ENCODE peak calls at places on chromosome 5, in four cellular contexts. One of them, this sample, is unnamed.

GRCh38 chr5:145965804-145966203 is 29.4 kb downstream of the SH3RF2 start:
- DNase-seq in GDM1: no peak
- DNase-seq in activated CD4-positive, alpha-beta T cell treated with anti-CD3 and anti-CD28 coated beads for 48 hours: no peak
- DNase-seq in left ventricle myocardium inferior: no peak
- DNase-seq in this sample: no peak

GRCh38 chr5:58341485-58341884 is 118.4 kb downstream of the PLK2 start:
- DNase-seq in GDM1: no peak
- DNase-seq in activated CD4-positive, alpha-beta T cell treated with anti-CD3 and anti-CD28 coated beads for 48 hours: no peak
- DNase-seq in left ventricle myocardium inferior: no peak
- DNase-seq in this sample: no peak

GRCh38 chr5:93620487-93621339 is 37.7 kb downstream of the NR2F1 start:
- DNase-seq in GDM1: no peak
- DNase-seq in activated CD4-positive, alpha-beta T cell treated with anti-CD3 and anti-CD28 coated beads for 48 hours: peak; percentile 72
- DNase-seq in left ventricle myocardium inferior: peak; percentile 61
- DNase-seq in this sample: peak; percentile 74

GRCh38 chr5:177478711-177479646 is 5.5 kb upstream of the DBN1 start:
- DNase-seq in GDM1: peak; percentile 40
- DNase-seq in activated CD4-positive, alpha-beta T cell treated with anti-CD3 and anti-CD28 coated beads for 48 hours: peak; percentile 59
- DNase-seq in left ventricle myocardium inferior: peak; percentile 92
- DNase-seq in this sample: no peak

GRCh38 chr5:61966991-61967390 is 339.0 kb upstream of the KIF2A start:
- DNase-seq in GDM1: no peak
- DNase-seq in activated CD4-positive, alpha-beta T cell treated with anti-CD3 and anti-CD28 coated beads for 48 hours: no peak
- DNase-seq in left ventricle myocardium inferior: no peak
- DNase-seq in this sample: peak; percentile 34

GRCh38 chr5:41214199-41214598 is 867 bp upstream of the C6 start:
- DNase-seq in GDM1: no peak
- DNase-seq in activated CD4-positive, alpha-beta T cell treated with anti-CD3 and anti-CD28 coated beads for 48 hours: no peak
- DNase-seq in left ventricle myocardium inferior: no peak
- DNase-seq in this sample: no peak

GRCh38 chr5:96893342-96893741 is 17.0 kb downstream of the ERAP2 start:
- DNase-seq in GDM1: no peak
- DNase-seq in activated CD4-positive, alpha-beta T cell treated with anti-CD3 and anti-CD28 coated beads for 48 hours: peak; percentile 36
- DNase-seq in left ventricle myocardium inferior: no peak
- DNase-seq in this sample: peak; percentile 29

GRCh38 chr5:145010834-145011233 is 824.3 kb downstream of the PRELID2 start:
- DNase-seq in GDM1: no peak
- DNase-seq in activated CD4-positive, alpha-beta T cell treated with anti-CD3 and anti-CD28 coated beads for 48 hours: no peak
- DNase-seq in left ventricle myocardium inferior: no peak
- DNase-seq in this sample: no peak

GRCh38 chr5:142466195-142466951 is 141.6 kb upstream of the SPRY4 start:
- DNase-seq in GDM1: no peak
- DNase-seq in activated CD4-positive, alpha-beta T cell treated with anti-CD3 and anti-CD28 coated beads for 48 hours: peak; percentile 6
- DNase-seq in left ventricle myocardium inferior: no peak
- DNase-seq in this sample: peak; percentile 42

GRCh38 chr5:96734871-96735325 is 72.7 kb downstream of the CAST start:
- DNase-seq in GDM1: no peak
- DNase-seq in activated CD4-positive, alpha-beta T cell treated with anti-CD3 and anti-CD28 coated beads for 48 hours: no peak
- DNase-seq in left ventricle myocardium inferior: no peak
- DNase-seq in this sample: no peak

GRCh38 chr5:149397530-149397929 is 18.4 kb upstream of the IL17B start:
- DNase-seq in GDM1: no peak
- DNase-seq in activated CD4-positive, alpha-beta T cell treated with anti-CD3 and anti-CD28 coated beads for 48 hours: no peak
- DNase-seq in left ventricle myocardium inferior: no peak
- DNase-seq in this sample: no peak

GRCh38 chr5:79851694-79852006 is 139.4 kb downstream of the MTX3 start:
- DNase-seq in GDM1: no peak
- DNase-seq in activated CD4-positive, alpha-beta T cell treated with anti-CD3 and anti-CD28 coated beads for 48 hours: no peak
- DNase-seq in left ventricle myocardium inferior: no peak
- DNase-seq in this sample: no peak

GRCh38 chr5:129718766-129719165 is 29.1 kb upstream of the MINAR2 start:
- DNase-seq in GDM1: no peak
- DNase-seq in activated CD4-positive, alpha-beta T cell treated with anti-CD3 and anti-CD28 coated beads for 48 hours: no peak
- DNase-seq in left ventricle myocardium inferior: no peak
- DNase-seq in this sample: no peak

GRCh38 chr5:69503144-69503488 is 10.5 kb downstream of the OCLN start:
- DNase-seq in GDM1: no peak
- DNase-seq in activated CD4-positive, alpha-beta T cell treated with anti-CD3 and anti-CD28 coated beads for 48 hours: no peak
- DNase-seq in left ventricle myocardium inferior: no peak
- DNase-seq in this sample: no peak

GRCh38 chr5:36944607-36945225 is 68.1 kb downstream of the NIPBL start:
- DNase-seq in GDM1: peak; percentile 40
- DNase-seq in activated CD4-positive, alpha-beta T cell treated with anti-CD3 and anti-CD28 coated beads for 48 hours: no peak
- DNase-seq in left ventricle myocardium inferior: no peak
- DNase-seq in this sample: peak; percentile 50

GRCh38 chr5:79560774-79561524 is 47.0 kb upstream of the HOMER1 start:
- DNase-seq in GDM1: no peak
- DNase-seq in activated CD4-positive, alpha-beta T cell treated with anti-CD3 and anti-CD28 coated beads for 48 hours: peak; percentile 48
- DNase-seq in left ventricle myocardium inferior: no peak
- DNase-seq in this sample: no peak

GRCh38 chr5:40679998-40680681 is 425 bp downstream of the PTGER4 start:
- DNase-seq in GDM1: no peak
- DNase-seq in activated CD4-positive, alpha-beta T cell treated with anti-CD3 and anti-CD28 coated beads for 48 hours: peak; percentile 46
- DNase-seq in left ventricle myocardium inferior: peak; percentile 28
- DNase-seq in this sample: no peak

GRCh38 chr5:168288349-168289245 is 2.8 kb upstream of the WWC1 start:
- DNase-seq in GDM1: no peak
- DNase-seq in activated CD4-positive, alpha-beta T cell treated with anti-CD3 and anti-CD28 coated beads for 48 hours: no peak
- DNase-seq in left ventricle myocardium inferior: no peak
- DNase-seq in this sample: no peak

GRCh38 chr5:75116836-75117235 is 64.5 kb upstream of the GCNT4 start:
- DNase-seq in GDM1: no peak
- DNase-seq in activated CD4-positive, alpha-beta T cell treated with anti-CD3 and anti-CD28 coated beads for 48 hours: no peak
- DNase-seq in left ventricle myocardium inferior: no peak
- DNase-seq in this sample: no peak

GRCh38 chr5:137442660-137443059 is 56.5 kb downstream of the SPOCK1 start:
- DNase-seq in GDM1: no peak
- DNase-seq in activated CD4-positive, alpha-beta T cell treated with anti-CD3 and anti-CD28 coated beads for 48 hours: no peak
- DNase-seq in left ventricle myocardium inferior: no peak
- DNase-seq in this sample: no peak

GRCh38 chr5:128341056-128341455 is 197.0 kb downstream of the FBN2 start:
- DNase-seq in GDM1: no peak
- DNase-seq in activated CD4-positive, alpha-beta T cell treated with anti-CD3 and anti-CD28 coated beads for 48 hours: no peak
- DNase-seq in left ventricle myocardium inferior: no peak
- DNase-seq in this sample: no peak

This sample was measured in H4.